ENCODE peak calls at places on chromosomes 3 and 15, in six cellular contexts. P, M, B, Y, N and W are unnamed samples.

GRCh38 chr3:61250784-61251173 is 473 bp downstream of the FHIT start:
- DNase-seq in P (peak; percentile 34), M (peak; percentile 8), B (peak; percentile 40), Y (peak; percentile 30), N (peak; percentile 25), W (peak; percentile 38)

GRCh38 chr3:47791193-47791855 is 9.6 kb upstream of the SMARCC1 start:
- DNase-seq in P (no peak), M (no peak), B (no peak), Y (no peak), N (no peak), W (no peak)

GRCh38 chr3:9074079-9074478 is 110.8 kb upstream of the RAD18 start:
- DNase-seq in P (no peak), M (no peak), B (no peak), Y (no peak), N (no peak), W (no peak)

GRCh38 chr15:84781505-84781904 is 33.1 kb downstream of the ZNF592 start:
- DNase-seq in P (no peak), M (no peak), B (no peak), Y (no peak), N (no peak), W (no peak)

GRCh38 chr15:49282366-49282765 is 112.3 kb downstream of the GALK2 start:
- DNase-seq in P (no peak), M (no peak), B (no peak), Y (no peak), N (no peak), W (no peak)

GRCh38 chr3:12467746-12468145 is 16.5 kb upstream of the TSEN2 start:
- DNase-seq in P (no peak), M (no peak), B (no peak), Y (no peak), N (no peak), W (no peak)

GRCh38 chr3:34973586-34973985 is 665.7 kb upstream of the ARPP21 start:
- DNase-seq in P (no peak), M (no peak), B (no peak), Y (no peak), N (no peak), W (no peak)

GRCh38 chr15:46394463-46394862 is 759.6 kb downstream of the SQOR start:
- DNase-seq in P (no peak), M (no peak), B (no peak), Y (no peak), N (no peak), W (no peak)

GRCh38 chr3:7322957-7323679 is 462.2 kb downstream of the GRM7 start:
- DNase-seq in P (no peak), M (no peak), B (no peak), Y (no peak), N (no peak), W (no peak)

GRCh38 chr15:92187975-92188374 is 205.7 kb upstream of the ST8SIA2 start:
- DNase-seq in P (no peak), M (no peak), B (no peak), Y (no peak), N (no peak), W (no peak)
- TF ChIP-seq POLR2A in P (no peak), M (no peak), B (no peak), Y (no peak), N (no peak), W (no peak)

GRCh38 chr15:63663906-63664305 is 66.7 kb downstream of the FBXL22 start:
- DNase-seq in P (no peak), M (no peak), B (no peak), Y (no peak), N (no peak), W (no peak)
- H3K36me3 ChIP-seq in P (no peaks in the 10 kb centered on the region), M (peaks cover 100% of the 10 kb centered on the region), B (peaks cover 51% of the 10 kb centered on the region), Y (peaks cover 100% of the 10 kb centered on the region), N (peaks cover 7% of the 10 kb centered on the region), W (peaks cover 80% of the 10 kb centered on the region)

GRCh38 chr3:193605876-193606275 is 12.9 kb downstream of the OPA1 start:
- DNase-seq in P (peak; percentile 56), M (no peak), B (peak; percentile 55), Y (peak; percentile 40), N (no peak), W (no peak)
- TF ChIP-seq CTCF in P (peak; percentile 82), M (peak; percentile 80), B (peak; percentile 88), Y (peak; percentile 72), N (peak; percentile 44), W (peak; percentile 89)

GRCh38 chr15:75450307-75451201 is 936 bp downstream of the SIN3A start:
- DNase-seq in P (peak; percentile 92), M (peak; percentile 92), B (peak; percentile 98), Y (peak; percentile 97), N (peak; percentile 87), W (peak; percentile 99)
- TF ChIP-seq POLR2A in P (no peak), M (no peak), B (peak; percentile 33), Y (no peak), N (no peak), W (no peak)

GRCh38 chr3:14130707-14131106 is 5.9 kb downstream of the TMEM43 start:
- DNase-seq in P (no peak), M (no peak), B (no peak), Y (no peak), N (no peak), W (no peak)
- H3K36me3 ChIP-seq in P (peaks cover 24% of the 10 kb centered on the region), M (peaks cover 90% of the 10 kb centered on the region), B (peaks cover 63% of the 10 kb centered on the region), Y (peaks cover 82% of the 10 kb centered on the region), N (peaks cover 27% of the 10 kb centered on the region), W (peaks cover 57% of the 10 kb centered on the region)